ENCODE peak calls at places on chromosome 3, in eight cellular contexts. K is mesendoderm, R is MM.1S, Y is fibroblast of mammary gland, B is hepatocyte, X is astrocyte of the spinal cord, L is GM23248, V is kidney. O is an unnamed sample.

GRCh38 chr3:197149528-197149927 is 119.9 kb upstream of the MELTF start:
- DNase-seq in X (no peak), Y (no peak), V (no peak), L (no peak), B (no peak), K (no peak), R (no peak), O (no peak)

GRCh38 chr3:193010191-193010590 is 92.5 kb upstream of the MB21D2 start:
- DNase-seq in L (peak), R (no peak), X (no peak), Y (no peak), V (no peak), B (no peak), K (no peak), O (no peak)

GRCh38 chr3:141486735-141487418 is at the start of gene RASA2:
- DNase-seq in V (peak), K (peak), B (peak), Y (peak), X (no peak), L (peak), R (peak), O (peak)

GRCh38 chr3:160401301-160402095 is 2.0 kb downstream of the SMC4 start:
- DNase-seq in X (peak), L (peak), R (peak), V (no peak), K (peak), Y (peak), B (peak), O (peak)

GRCh38 chr3:4814904-4815574 is 164.2 kb upstream of the BHLHE40 start:
- DNase-seq in X (no peak), L (no peak), B (no peak), R (no peak), Y (no peak), V (no peak), K (no peak), O (no peak)

GRCh38 chr3:122021037-122021436 is 1.0 kb downstream of the ILDR1 start:
- DNase-seq in K (no peak), B (no peak), R (no peak), Y (no peak), L (no peak), X (no peak), V (no peak), O (no peak)

GRCh38 chr3:129045675-129046036 is 14.9 kb upstream of the GP9 start:
- DNase-seq in R (peak), K (no peak), X (no peak), B (no peak), V (no peak), L (peak), Y (no peak), O (no peak)

GRCh38 chr3:135237371-135237770 is 442.3 kb downstream of the EPHB1 start:
- DNase-seq in R (no peak), L (no peak), K (peak), V (no peak), B (no peak), X (no peak), Y (no peak), O (no peak)

GRCh38 chr3:42683875-42684593 is 1.3 kb upstream of the KLHL40 start:
- DNase-seq in X (peak), K (peak), B (peak), L (peak), Y (peak), V (peak), R (peak), O (peak)

GRCh38 chr3:10551139-10551538 is 45.8 kb upstream of the ATP2B2 start:
- DNase-seq in R (no peak), B (no peak), V (no peak), Y (no peak), L (no peak), K (no peak), X (no peak), O (no peak)

GRCh38 chr3:190617185-190617584 is 103.3 kb downstream of the IL1RAP start:
- DNase-seq in B (no peak), L (no peak), K (peak), Y (no peak), R (no peak), X (no peak), V (no peak), O (no peak)

GRCh38 chr3:108283006-108283405 is 13.3 kb upstream of the HHLA2 start:
- DNase-seq in B (no peak), V (no peak), Y (no peak), K (no peak), X (no peak), R (no peak), L (no peak), O (no peak)

GRCh38 chr3:171679011-171679492 is 131.2 kb downstream of the PLD1 start:
- DNase-seq in X (no peak), B (peak), R (no peak), V (no peak), L (no peak), Y (no peak), K (no peak), O (no peak)

GRCh38 chr3:125014570-125015179 is 41.1 kb downstream of the HEG1 start:
- DNase-seq in X (no peak), B (no peak), R (no peak), L (no peak), K (no peak), V (no peak), Y (no peak), O (no peak)

GRCh38 chr3:32553459-32553858 is 17.2 kb downstream of the DYNC1LI1 start:
- DNase-seq in X (no peak), L (no peak), Y (no peak), K (no peak), B (no peak), V (no peak), R (no peak), O (no peak)

GRCh38 chr3:196941846-196942225 is 492 bp downstream of the NCBP2 start:
- DNase-seq in L (peak), X (no peak), B (peak), V (no peak), Y (peak), R (peak), K (no peak), O (peak)

GRCh38 chr3:36401056-36401455 is 20.8 kb downstream of the STAC start:
- DNase-seq in V (no peak), B (no peak), K (no peak), R (no peak), X (no peak), Y (no peak), L (no peak), O (no peak)

GRCh38 chr3:4752201-4753072 is 226.8 kb upstream of the BHLHE40 start:
- DNase-seq in B (peak), Y (no peak), L (peak), K (peak), R (no peak), V (peak), X (no peak), O (no peak)

GRCh38 chr3:23710555-23710954 is 95.2 kb upstream of the UBE2E1 start:
- DNase-seq in R (no peak), L (no peak), K (peak), X (peak), B (peak), V (no peak), Y (peak), O (peak)

GRCh38 chr3:140557476-140557875 is 120.4 kb upstream of the TRIM42 start:
- DNase-seq in L (no peak), K (no peak), R (no peak), B (no peak), Y (no peak), V (no peak), X (no peak), O (no peak)

GRCh38 chr3:107001635-107002034 is 375.6 kb upstream of the CCDC54 start:
- DNase-seq in R (no peak), B (no peak), V (no peak), L (no peak), X (peak), Y (no peak), K (no peak), O (no peak)

GRCh38 chr3:175386630-175387029 is 527.5 kb downstream of the NAALADL2 start:
- DNase-seq in K (peak), L (peak), X (peak), R (no peak), V (no peak), B (no peak), Y (peak), O (peak)

GRCh38 chr3:54915976-54916375 is 11.9 kb downstream of the LRTM1 start:
- DNase-seq in R (no peak), Y (no peak), X (no peak), B (no peak), K (no peak), L (no peak), V (no peak), O (no peak)

GRCh38 chr3:105513886-105514285 is 147.2 kb downstream of the ALCAM start:
- DNase-seq in B (no peak), X (no peak), K (peak), Y (no peak), R (no peak), L (peak), V (no peak), O (no peak)

GRCh38 chr3:173993299-173993698 is 595.8 kb downstream of the NLGN1 start:
- DNase-seq in V (no peak), L (peak), B (peak), K (peak), R (no peak), X (peak), Y (peak), O (peak)

GRCh38 chr3:158532099-158532734 is 38.8 kb upstream of the MLF1 start:
- DNase-seq in V (no peak), X (peak), K (peak), L (peak), B (peak), R (peak), Y (peak), O (no peak)

GRCh38 chr3:142498397-142499180 is 50.8 kb upstream of the XRN1 start:
- DNase-seq in K (no peak), B (no peak), Y (peak), R (no peak), V (no peak), L (no peak), X (peak), O (no peak)

GRCh38 chr3:122929576-122930365 is 97.8 kb downstream of the SEMA5B start:
- DNase-seq in X (no peak), B (no peak), L (no peak), K (no peak), V (peak), R (no peak), Y (no peak), O (no peak)

GRCh38 chr3:51974963-51975856 is at the start of gene ABHD14A:
- DNase-seq in K (peak), Y (peak), X (peak), B (peak), V (peak), L (peak), R (peak), O (no peak)

GRCh38 chr3:60056394-60056793 is 1006.6 kb upstream of the CFAP20DC start:
- DNase-seq in Y (no peak), X (no peak), B (no peak), K (no peak), L (no peak), V (no peak), R (no peak), O (no peak)

GRCh38 chr3:177772908-177773557 is 575.8 kb upstream of the TBL1XR1 start:
- DNase-seq in B (no peak), R (peak), X (no peak), V (no peak), L (no peak), K (no peak), Y (no peak), O (no peak)

GRCh38 chr3:180280601-180281000 is 243.9 kb upstream of the PEX5L start:
- DNase-seq in L (peak), V (no peak), K (no peak), Y (peak), X (peak), B (no peak), R (no peak), O (peak)

GRCh38 chr3:146513386-146514051 is 30.9 kb downstream of the PLSCR1 start:
- DNase-seq in X (no peak), V (no peak), Y (no peak), L (peak), B (no peak), K (no peak), R (peak), O (no peak)

GRCh38 chr3:185657211-185657610 is 71.1 kb downstream of the SENP2 start:
- DNase-seq in Y (no peak), B (no peak), K (no peak), R (no peak), V (no peak), X (no peak), L (no peak), O (no peak)

GRCh38 chr3:156473341-156473740 is 81.6 kb downstream of the SSR3 start:
- DNase-seq in B (no peak), V (no peak), K (no peak), L (no peak), X (no peak), Y (no peak), R (no peak), O (no peak)

GRCh38 chr3:184040010-184040409 is 8.5 kb downstream of the HTR3D start:
- DNase-seq in R (no peak), V (no peak), Y (peak), B (peak), L (peak), X (no peak), K (peak), O (no peak)

GRCh38 chr3:184361932-184362667 is 590 bp downstream of the POLR2H start:
- DNase-seq in B (peak), R (peak), L (peak), X (peak), Y (peak), K (peak), V (peak), O (no peak)

GRCh38 chr3:183837390-183837789 is 12.0 kb upstream of the MAP6D1 start:
- DNase-seq in K (no peak), R (no peak), L (no peak), Y (no peak), V (no peak), X (no peak), B (no peak), O (no peak)

GRCh38 chr3:58540176-58540863 is 3.3 kb upstream of the ACOX2 start:
- DNase-seq in L (no peak), R (no peak), B (no peak), X (no peak), Y (no peak), V (no peak), K (no peak), O (no peak)

GRCh38 chr3:121411554-121411953 is 134.2 kb downstream of the POLQ start:
- DNase-seq in V (no peak), L (peak), Y (peak), K (no peak), B (no peak), X (peak), R (no peak), O (no peak)

GRCh38 chr3:25288416-25288815 is 139.6 kb upstream of the RARB start:
- DNase-seq in V (no peak), R (no peak), Y (no peak), L (no peak), B (no peak), X (no peak), K (peak), O (no peak)
- H3K4me3 ChIP-seq in V (no peak), R (no peak), Y (no peak), L (no peak), B (no peak), X (no peak), K (no peak), O (no peak)

DNA sequence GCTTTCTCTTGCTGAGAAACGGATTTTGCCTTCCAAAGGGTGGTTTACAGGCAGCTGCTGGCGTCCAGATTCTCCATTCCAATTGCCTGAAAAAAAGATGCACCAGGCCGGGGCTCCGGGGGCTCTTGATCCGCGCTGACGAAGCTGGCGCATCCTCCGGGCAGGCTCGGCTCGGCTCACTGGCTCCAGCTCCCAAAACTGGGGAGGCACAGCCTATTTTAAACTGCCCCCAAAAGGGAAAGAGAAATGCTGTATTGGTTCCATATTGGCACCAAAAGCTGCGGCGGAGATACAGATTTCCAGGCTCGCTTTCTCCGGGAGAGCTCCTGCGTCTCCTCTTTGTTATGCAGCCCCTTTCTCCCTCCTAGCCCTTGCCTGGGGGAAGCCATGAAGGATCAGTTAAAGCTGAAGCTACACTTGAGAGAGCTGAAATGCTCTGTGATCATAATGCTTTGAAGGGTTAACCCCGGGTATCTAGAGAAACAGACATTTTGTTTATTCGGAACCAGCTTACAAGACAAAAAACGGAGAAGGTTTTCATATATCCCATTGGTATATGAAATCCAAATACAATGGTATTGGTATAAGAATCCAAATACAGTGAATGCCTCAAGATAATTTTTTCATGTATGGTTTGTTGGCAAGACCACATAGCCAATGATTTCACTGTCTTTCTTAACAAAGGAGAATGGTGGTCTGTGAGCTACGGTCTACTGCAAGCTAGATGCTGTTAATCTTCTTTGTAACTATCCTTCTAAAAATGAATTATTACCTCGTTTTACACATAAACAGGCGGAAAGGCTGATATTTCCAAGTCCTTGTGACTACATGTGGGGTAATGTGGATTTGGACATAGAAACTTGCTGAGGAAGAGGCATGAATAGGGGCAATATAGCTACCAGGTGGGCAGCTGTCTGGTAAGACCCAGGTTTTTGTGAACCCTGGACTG is 704 bp downstream of the CD200 start:
- DNase-seq in Y (no peak), R (no peak), L (no peak), K (peak), B (peak), V (peak), X (peak), O (no peak)
- H3K4me3 ChIP-seq in Y (peak), R (peak), L (peak), K (peak), B (peak), V (peak), X (peak), O (peak)

GRCh38 chr3:94069242-94069813 is 6.5 kb downstream of the NSUN3 start:
- DNase-seq in K (no peak), Y (peak), B (no peak), L (peak), X (peak), V (no peak), R (peak), O (no peak)
- H3K4me3 ChIP-seq in K (no peak), Y (no peak), B (no peak), L (no peak), X (no peak), V (no peak), R (no peak), O (no peak)

GRCh38 chr3:49812916-49813496 is 747 bp downstream of the UBA7 start:
- DNase-seq in X (no peak), V (no peak), B (no peak), R (no peak), K (no peak), Y (peak), L (peak), O (no peak)

GRCh38 chr3:49813497-49814174 is at the start of gene UBA7:
- DNase-seq in B (peak), V (peak), K (no peak), L (peak), X (peak), Y (peak), R (peak), O (no peak)
- H3K4me3 ChIP-seq in B (no peak), V (peak), K (no peak), L (peak), X (peak), Y (peak), R (peak), O (peak)

DNA sequence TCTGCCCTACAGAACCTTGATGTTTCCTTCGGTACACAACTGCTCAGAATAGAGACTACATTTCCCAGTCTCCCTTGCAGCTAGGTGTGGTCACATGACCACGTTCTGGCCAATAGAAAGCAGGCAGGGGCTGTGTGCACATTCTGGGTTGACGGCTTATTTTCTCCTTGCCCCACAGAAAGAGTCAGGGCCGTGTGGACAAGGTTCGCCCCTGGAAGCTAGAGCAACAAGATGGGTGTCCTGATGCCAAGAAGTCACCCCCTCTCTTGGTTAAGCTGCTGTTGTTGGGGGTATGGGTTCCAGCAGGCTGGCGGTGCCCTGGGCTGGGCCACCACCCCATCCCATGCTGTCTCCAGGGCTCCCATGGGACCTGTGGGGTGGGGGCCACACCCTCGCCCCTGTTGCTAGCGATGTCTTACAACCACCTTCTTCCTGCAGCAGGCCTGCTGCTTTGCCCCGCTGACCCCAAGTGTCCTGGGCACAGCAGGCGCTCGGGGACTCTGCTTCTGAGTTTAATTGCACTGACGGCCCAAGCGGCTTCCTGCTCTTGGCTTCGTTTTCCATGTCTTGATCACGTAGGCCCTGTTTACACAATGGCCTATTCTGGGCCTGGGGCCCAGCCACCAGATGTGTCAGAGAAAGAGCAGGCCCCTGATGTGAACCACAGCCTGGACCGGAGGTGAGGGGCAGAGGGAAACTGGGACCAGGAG is 24.9 kb downstream of the ABTB1 start:
- DNase-seq in Y (peak), X (peak), L (peak), V (peak), R (peak), B (peak), K (peak), O (peak)
- H3K4me3 ChIP-seq in Y (peak), X (no peak), L (peak), V (no peak), R (no peak), B (no peak), K (no peak), O (no peak)

DNA sequence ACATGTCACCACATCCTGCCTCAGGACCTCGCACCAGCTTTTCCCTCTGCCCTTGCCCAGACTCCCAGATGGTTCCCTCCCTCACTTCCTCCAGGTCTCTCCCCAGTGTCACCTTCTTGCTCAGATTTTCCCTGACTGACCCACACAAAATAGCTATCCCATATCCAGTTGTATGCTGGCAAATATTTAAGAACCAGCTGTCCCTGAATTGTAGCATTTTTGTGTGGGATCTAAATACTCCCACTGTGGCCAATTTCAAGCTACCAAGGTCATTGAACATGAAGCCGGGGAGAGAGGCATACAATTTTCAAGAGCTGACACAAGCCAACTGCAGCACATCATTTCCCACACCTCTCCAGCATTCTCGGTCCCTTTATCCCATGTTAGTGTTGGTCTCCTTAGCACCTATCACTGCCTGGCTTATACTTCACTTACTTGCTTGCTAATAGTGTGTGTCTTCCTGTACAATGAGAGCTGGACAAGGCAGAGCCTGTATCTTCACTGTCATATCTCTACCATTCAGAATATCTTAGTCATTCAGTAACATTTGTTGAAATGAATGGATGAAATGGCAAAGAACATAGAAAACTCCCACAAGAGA is 101.3 kb upstream of the CTNNB1 start:
- DNase-seq in X (no peak), R (no peak), B (no peak), L (no peak), V (no peak), Y (no peak), K (no peak), O (no peak)
- H3K4me3 ChIP-seq in X (no peak), R (no peak), B (no peak), L (no peak), V (no peak), Y (no peak), K (no peak), O (no peak)

O was measured in skeletal muscle cell.